ENCODE peak calls at places on chromosomes 4 and X, in four cellular contexts. Q, B, G and E are unnamed samples.

GRCh38 chrX:139844163-139844562 is 88.7 kb downstream of the ATP11C start:
- DNase-seq in Q (no peak), B (no peak), G (no peak), E (no peak)

GRCh38 chr4:83910693-83911092 is 374.8 kb downstream of the GPAT3 start:
- DNase-seq in Q (no peak), B (no peak), G (no peak), E (no peak)

GRCh38 chr4:55932489-55932888 is 16.3 kb upstream of the CEP135 start:
- DNase-seq in Q (no peak), B (no peak), G (no peak), E (no peak)

GRCh38 chrX:12210196-12210815 is 72.0 kb downstream of the FRMPD4 start:
- DNase-seq in Q (no peak), B (no peak), G (peak; percentile 13), E (no peak)

GRCh38 chr4:16530688-16531635 is 304.7 kb upstream of the TAPT1 start:
- DNase-seq in Q (no peak), B (no peak), G (no peak), E (no peak)

GRCh38 chr4:173046818-173047217 is 121.8 kb upstream of the GALNT7 start:
- DNase-seq in Q (no peak), B (no peak), G (no peak), E (no peak)

GRCh38 chr4:27154706-27155105 is 294.1 kb downstream of the STIM2 start:
- DNase-seq in Q (no peak), B (no peak), G (no peak), E (no peak)

GRCh38 chr4:85370400-85371032 is 104.4 kb upstream of the ARHGAP24 start:
- DNase-seq in Q (peak; percentile 34), B (peak; percentile 19), G (peak; percentile 10), E (no peak)

GRCh38 chrX:11458175-11458574 is 165.0 kb downstream of the AMELX start:
- DNase-seq in Q (no peak), B (no peak), G (peak; percentile 15), E (no peak)

GRCh38 chr4:145988628-145989027 is 50.0 kb upstream of the ZNF827 start:
- DNase-seq in Q (no peak), B (no peak), G (no peak), E (no peak)

GRCh38 chrX:40262641-40263560 is 165.1 kb upstream of the BCOR start:
- DNase-seq in Q (no peak), B (peak; percentile 43), G (no peak), E (no peak)

GRCh38 chr4:2472187-2472586 is 3.3 kb downstream of the RNF4 start:
- DNase-seq in Q (no peak), B (no peak), G (no peak), E (no peak)

GRCh38 chr4:110020139-110020538 is 107.5 kb downstream of the EGF start:
- DNase-seq in Q (no peak), B (no peak), G (no peak), E (no peak)

GRCh38 chrX:132957211-132958085 is 981 bp downstream of the HS6ST2 start:
- DNase-seq in Q (no peak), B (peak; percentile 28), G (peak; percentile 18), E (no peak)

GRCh38 chr4:38026138-38026740 is 66.0 kb downstream of the PTTG2 start:
- DNase-seq in Q (no peak), B (no peak), G (no peak), E (no peak)

GRCh38 chr4:44415251-44415650 is 33.4 kb downstream of the KCTD8 start:
- DNase-seq in Q (no peak), B (no peak), G (no peak), E (no peak)

GRCh38 chr4:105129286-105129685 is 17.4 kb upstream of the TET2 start:
- DNase-seq in Q (no peak), B (no peak), G (no peak), E (no peak)

GRCh38 chr4:70721747-70722146 is at the start of gene RUFY3:
- DNase-seq in Q (no peak), B (no peak), G (peak; percentile 26), E (no peak)

GRCh38 chr4:8855781-8856245 is 15.8 kb downstream of the HMX1 start:
- DNase-seq in Q (no peak), B (no peak), G (no peak), E (no peak)

GRCh38 chr4:8857682-8858187 is 13.9 kb downstream of the HMX1 start:
- DNase-seq in Q (no peak), B (no peak), G (no peak), E (no peak)

GRCh38 chr4:8858188-8858924 is 13.3 kb downstream of the HMX1 start:
- DNase-seq in Q (no peak), B (no peak), G (no peak), E (no peak)

GRCh38 chr4:8858925-8859210 is 12.8 kb downstream of the HMX1 start:
- DNase-seq in Q (no peak), B (no peak), G (no peak), E (no peak)

GRCh38 chr4:8856835-8857590 is 14.6 kb downstream of the HMX1 start:
- DNase-seq in Q (no peak), B (no peak), G (no peak), E (no peak)
- H3K27me3 ChIP-seq in Q (peaks cover 98% of the 10 kb centered on the region), B (peaks cover 50% of the 10 kb centered on the region), G (peaks cover 29% of the 10 kb centered on the region), E (peaks cover 99% of the 10 kb centered on the region)

GRCh38 chrX:103793541-103793932 is 16.9 kb downstream of the PLP1 start:
- DNase-seq in Q (no peak), B (no peak), G (no peak), E (no peak)

GRCh38 chrX:103792916-103793540 is 16.4 kb downstream of the PLP1 start:
- DNase-seq in Q (no peak), B (no peak), G (no peak), E (no peak)

GRCh38 chrX:103791233-103791632 is 14.6 kb downstream of the PLP1 start:
- DNase-seq in Q (no peak), B (no peak), G (no peak), E (no peak)

GRCh38 chrX:103791826-103792458 is 15.3 kb downstream of the PLP1 start:
- DNase-seq in Q (no peak), B (no peak), G (no peak), E (no peak)

DNA sequence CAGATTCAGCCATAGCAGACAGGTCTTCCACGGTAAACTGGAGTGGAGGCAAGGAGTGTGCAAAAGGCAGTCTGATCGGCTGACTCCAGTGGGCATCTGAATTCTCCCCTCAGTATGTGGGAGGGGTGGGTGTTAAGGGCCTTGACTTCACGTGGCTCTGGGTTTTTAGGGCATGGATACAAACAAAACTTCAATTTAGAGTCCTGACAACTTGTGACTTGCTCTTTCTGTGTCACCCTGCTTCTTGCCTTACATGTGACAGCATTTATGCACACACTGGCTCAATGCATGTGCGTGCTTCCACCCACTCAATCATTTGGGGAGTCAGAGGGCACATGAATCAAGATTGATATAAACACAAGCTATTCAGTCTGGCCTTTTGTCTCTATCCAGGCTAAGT is 17.5 kb downstream of the PLP1 start:
- DNase-seq in Q (no peak), B (no peak), G (no peak), E (no peak)
- H3K4me1 ChIP-seq in Q (no peaks in the 10 kb centered on the region), B (no peaks in the 10 kb centered on the region), G (no peaks in the 10 kb centered on the region), E (no peaks in the 10 kb centered on the region)

GRCh38 chrX:77945910-77946309 is 23.5 kb downstream of the PGAM4 start:
- DNase-seq in Q (no peak), B (no peak), G (no peak), E (peak; percentile 46)

GRCh38 chrX:77949840-77950239 is 19.6 kb downstream of the PGAM4 start:
- DNase-seq in Q (no peak), B (no peak), G (no peak), E (no peak)

DNA sequence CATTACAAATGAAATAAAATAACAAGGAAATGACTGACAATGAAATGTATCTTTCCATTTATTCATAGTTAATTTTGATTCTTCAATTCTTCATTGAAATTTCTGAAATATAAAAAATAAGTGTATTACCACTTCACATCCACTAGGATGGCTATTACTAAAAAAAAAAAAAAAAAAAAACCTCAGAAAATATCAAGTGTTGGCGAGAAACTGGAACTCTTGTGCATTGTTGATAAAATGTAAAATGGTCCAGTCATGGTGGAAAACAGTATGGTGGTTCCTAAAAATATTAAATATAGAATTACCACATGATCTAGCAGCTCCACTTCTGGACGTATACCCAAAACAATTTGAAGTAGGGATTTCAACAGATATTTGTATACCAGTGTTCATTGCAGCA is 22.9 kb downstream of the PGAM4 start:
- DNase-seq in Q (no peak), B (no peak), G (no peak), E (no peak)
- TF ChIP-seq CTCF in Q (no peak), B (peak; percentile 25), G (no peak), E (no peak)

GRCh38 chr4:7379161-7379560 is 55.6 kb downstream of the PSAPL1 start:
- DNase-seq in Q (no peak), B (no peak), G (no peak), E (no peak)
- H3K27me3 ChIP-seq in Q (peaks cover 97% of the 10 kb centered on the region), B (no peaks in the 10 kb centered on the region), G (peaks cover 7% of the 10 kb centered on the region), E (peaks cover 5% of the 10 kb centered on the region)